ENCODE peak calls at places on chromosomes 7 and 10, in nine cellular contexts. G is NAMALWA; Y is activated CD8-positive, alpha-beta memory T cell treated with anti-CD3 and anti-CD28 coated beads, Interleukin-2, amount 50 U/mL, for 48 hours; R is retina; D is GF-D8; V is DMS153; L is tibial artery; M is stimulated activated CD8-positive, alpha-beta memory T cell treated with anti-CD3 and anti-CD28 coated beads, Interleukin-15, amount 100 ng/mL, for 24 hours; F is neuronal stem cell. A is an unnamed sample.

GRCh38 chr7:31550432-31550831 is 36.5 kb downstream of the ITPRID1 start:
- DNase-seq in D (no peak), Y (no peak), V (no peak), M (no peak), L (no peak), F (no peak), G (no peak), R (no peak), A (no peak)

GRCh38 chr7:141455686-141456085 is 95.5 kb upstream of the AGK start:
- DNase-seq in L (no peak), Y (no peak), D (no peak), V (no peak), R (no peak), F (no peak), G (no peak), M (no peak), A (no peak)

GRCh38 chr10:27158421-27158820 is 3.3 kb downstream of the MASTL start:
- DNase-seq in F (no peak), M (no peak), D (no peak), V (peak), R (no peak), Y (no peak), G (no peak), L (no peak), A (no peak)

GRCh38 chr10:86711957-86712708 is 43.8 kb downstream of the LDB3 start:
- DNase-seq in Y (peak), M (no peak), L (peak), D (no peak), G (peak), F (peak), R (peak), V (no peak), A (peak)

GRCh38 chr10:80579849-80580645 is 42.3 kb downstream of the SH2D4B start:
- DNase-seq in L (no peak), D (no peak), M (no peak), G (no peak), F (no peak), R (no peak), V (no peak), Y (no peak), A (no peak)

GRCh38 chr7:129095258-129095657 is 40.3 kb upstream of the TNPO3 start:
- DNase-seq in M (no peak), L (no peak), G (peak), R (no peak), V (no peak), F (no peak), D (no peak), Y (no peak), A (peak)

GRCh38 chr10:3784510-3785250 is at the start of gene KLF6:
- DNase-seq in Y (no peak), R (peak), F (no peak), L (peak), G (peak), D (no peak), M (no peak), V (no peak), A (peak)

GRCh38 chr7:22049848-22050247 is 104.1 kb upstream of the CDCA7L start:
- DNase-seq in L (no peak), D (no peak), M (no peak), G (no peak), Y (no peak), V (no peak), F (no peak), R (no peak), A (no peak)

GRCh38 chr10:28410420-28411135 is 107.7 kb upstream of the MPP7 start:
- DNase-seq in G (no peak), F (no peak), D (no peak), Y (no peak), R (no peak), L (no peak), V (no peak), M (no peak), A (no peak)

GRCh38 chr7:116592041-116592355 is 67.2 kb downstream of the CAV1 start:
- DNase-seq in M (no peak), V (no peak), F (no peak), D (no peak), L (no peak), R (no peak), Y (no peak), G (no peak), A (no peak)

GRCh38 chr7:6306471-6306870 is 34.0 kb upstream of the CYTH3 start:
- DNase-seq in F (no peak), R (no peak), Y (no peak), L (no peak), D (no peak), M (no peak), G (no peak), V (no peak), A (no peak)

GRCh38 chr10:33009244-33010131 is 51.5 kb upstream of the ITGB1 start:
- DNase-seq in F (no peak), D (no peak), L (no peak), R (no peak), M (no peak), G (no peak), V (no peak), Y (no peak), A (no peak)

GRCh38 chr7:142657376-142657775 is 91.9 kb upstream of the PRSS1 start:
- DNase-seq in G (no peak), Y (no peak), M (no peak), F (no peak), L (no peak), D (no peak), R (no peak), V (no peak), A (no peak)

GRCh38 chr10:88131561-88132139 is 268.2 kb downstream of the PTEN start:
- DNase-seq in V (no peak), Y (no peak), M (no peak), R (no peak), L (peak), F (no peak), D (no peak), G (no peak), A (no peak)

GRCh38 chr7:155764432-155764798 is 47.8 kb downstream of the SHH start:
- DNase-seq in D (no peak), Y (peak), R (no peak), V (no peak), L (no peak), G (no peak), M (no peak), F (no peak), A (no peak)

GRCh38 chr7:82264752-82265305 is 178.7 kb downstream of the CACNA2D1 start:
- DNase-seq in L (no peak), Y (no peak), F (no peak), M (no peak), R (no peak), V (no peak), G (no peak), D (no peak), A (no peak)

GRCh38 chr10:119657725-119658124 is 6.5 kb downstream of the BAG3 start:
- DNase-seq in R (no peak), G (no peak), L (no peak), F (no peak), V (no peak), D (no peak), Y (no peak), M (no peak), A (no peak)

GRCh38 chr10:5033061-5033770 is 29.6 kb upstream of the AKR1C2 start:
- DNase-seq in V (no peak), G (no peak), R (no peak), M (no peak), F (no peak), L (no peak), D (no peak), Y (no peak), A (no peak)

GRCh38 chr7:155204744-155205367 is 92.8 kb upstream of the INSIG1 start:
- DNase-seq in V (no peak), D (no peak), G (no peak), Y (no peak), M (no peak), R (no peak), F (no peak), L (peak), A (no peak)

GRCh38 chr10:8233049-8233448 is 178.6 kb downstream of the GATA3 start:
- DNase-seq in F (no peak), L (no peak), M (no peak), R (no peak), V (no peak), Y (no peak), G (no peak), D (no peak), A (no peak)

GRCh38 chr7:30933124-30933893 is 21.7 kb downstream of the AQP1 start:
- DNase-seq in R (peak), D (no peak), L (no peak), M (no peak), Y (no peak), F (no peak), G (no peak), V (no peak), A (no peak)